ENCODE peak calls at places on chromosome 18, in four cellular contexts. One of them, this sample, is unnamed.

GRCh38 chr18:23872701-23873550 is 141.6 kb upstream of the TTC39C start:
- DNase-seq in chondrocyte: no peak
- DNase-seq in Calu3: peak
- DNase-seq in fibroblast of mammary gland: no peak
- DNase-seq in this sample: no peak

GRCh38 chr18:22640281-22640842 is 222.6 kb upstream of the CTAGE1 start:
- DNase-seq in Calu3: no peak
- DNase-seq in chondrocyte: no peak
- DNase-seq in fibroblast of mammary gland: no peak
- DNase-seq in this sample: no peak

GRCh38 chr18:59075923-59076322 is 63.8 kb upstream of the SEC11C start:
- DNase-seq in chondrocyte: no peak
- DNase-seq in Calu3: no peak
- DNase-seq in fibroblast of mammary gland: no peak
- DNase-seq in this sample: no peak

GRCh38 chr18:37673196-37673595 is 107.6 kb upstream of the CELF4 start:
- DNase-seq in fibroblast of mammary gland: no peak
- DNase-seq in Calu3: no peak
- DNase-seq in chondrocyte: no peak
- DNase-seq in this sample: no peak

GRCh38 chr18:7000484-7001096 is 117.0 kb downstream of the LAMA1 start:
- DNase-seq in chondrocyte: no peak
- DNase-seq in fibroblast of mammary gland: peak
- DNase-seq in Calu3: no peak
- DNase-seq in this sample: no peak

GRCh38 chr18:56066524-56067215 is 478.7 kb upstream of the TCF4 start:
- DNase-seq in Calu3: no peak
- DNase-seq in chondrocyte: no peak
- DNase-seq in fibroblast of mammary gland: no peak
- DNase-seq in this sample: no peak

GRCh38 chr18:9559253-9559652 is 55.1 kb downstream of the PPP4R1 start:
- DNase-seq in Calu3: no peak
- DNase-seq in chondrocyte: no peak
- DNase-seq in fibroblast of mammary gland: no peak
- DNase-seq in this sample: no peak

GRCh38 chr18:23585007-23585871 is 1.1 kb downstream of the NPC1 start:
- DNase-seq in fibroblast of mammary gland: peak
- DNase-seq in chondrocyte: no peak
- DNase-seq in Calu3: no peak
- DNase-seq in this sample: no peak

GRCh38 chr18:66571845-66572244 is 32.0 kb downstream of the CDH19 start:
- DNase-seq in fibroblast of mammary gland: no peak
- DNase-seq in Calu3: no peak
- DNase-seq in chondrocyte: no peak
- DNase-seq in this sample: no peak

GRCh38 chr18:26804474-26804873 is 61.0 kb downstream of the AQP4 start:
- DNase-seq in fibroblast of mammary gland: no peak
- DNase-seq in Calu3: peak
- DNase-seq in chondrocyte: no peak
- DNase-seq in this sample: peak

GRCh38 chr18:49944681-49945080 is 131.3 kb upstream of the ACAA2 start:
- DNase-seq in fibroblast of mammary gland: peak
- DNase-seq in chondrocyte: no peak
- DNase-seq in Calu3: peak
- DNase-seq in this sample: no peak

GRCh38 chr18:74430811-74431571 is 26.1 kb downstream of the DIPK1C start:
- DNase-seq in Calu3: no peak
- DNase-seq in fibroblast of mammary gland: no peak
- DNase-seq in chondrocyte: no peak
- DNase-seq in this sample: no peak

GRCh38 chr18:68779169-68779568 is 18.7 kb upstream of the CCDC102B start:
- DNase-seq in chondrocyte: no peak
- DNase-seq in Calu3: no peak
- DNase-seq in fibroblast of mammary gland: peak
- DNase-seq in this sample: no peak

GRCh38 chr18:58195278-58195721 is 151.3 kb downstream of the NEDD4L start:
- DNase-seq in fibroblast of mammary gland: no peak
- DNase-seq in chondrocyte: no peak
- DNase-seq in Calu3: peak
- DNase-seq in this sample: no peak

GRCh38 chr18:9333441-9334350 is 877 bp upstream of the TWSG1 start:
- DNase-seq in Calu3: peak
- DNase-seq in fibroblast of mammary gland: no peak
- DNase-seq in chondrocyte: no peak
- DNase-seq in this sample: peak

GRCh38 chr18:57659463-57660102 is 37.9 kb upstream of the NARS1 start:
- DNase-seq in chondrocyte: no peak
- DNase-seq in Calu3: no peak
- DNase-seq in fibroblast of mammary gland: peak
- DNase-seq in this sample: no peak

GRCh38 chr18:42053188-42053781 is 98.3 kb downstream of the PIK3C3 start:
- DNase-seq in Calu3: peak
- DNase-seq in chondrocyte: no peak
- DNase-seq in fibroblast of mammary gland: peak
- DNase-seq in this sample: peak

GRCh38 chr18:49795612-49796552 is 17.5 kb downstream of the ACAA2 start:
- DNase-seq in chondrocyte: no peak
- DNase-seq in fibroblast of mammary gland: no peak
- DNase-seq in Calu3: no peak
- DNase-seq in this sample: no peak

GRCh38 chr18:71405142-71405806 is 1116.4 kb downstream of the SOCS6 start:
- DNase-seq in chondrocyte: no peak
- DNase-seq in Calu3: no peak
- DNase-seq in fibroblast of mammary gland: no peak
- DNase-seq in this sample: no peak

GRCh38 chr18:70337139-70337972 is 48.5 kb downstream of the SOCS6 start:
- DNase-seq in chondrocyte: no peak
- DNase-seq in fibroblast of mammary gland: peak
- DNase-seq in Calu3: peak
- DNase-seq in this sample: no peak

GRCh38 chr18:46609048-46609447 is 48.0 kb downstream of the LOXHD1 start:
- DNase-seq in Calu3: no peak
- DNase-seq in fibroblast of mammary gland: no peak
- DNase-seq in chondrocyte: no peak
- DNase-seq in this sample: no peak

GRCh38 chr18:67710639-67711038 is 194.1 kb upstream of the DSEL start:
- DNase-seq in fibroblast of mammary gland: peak
- DNase-seq in Calu3: peak
- DNase-seq in chondrocyte: no peak
- DNase-seq in this sample: no peak

GRCh38 chr18:67705748-67706147 is 189.2 kb upstream of the DSEL start:
- DNase-seq in fibroblast of mammary gland: peak
- DNase-seq in chondrocyte: no peak
- DNase-seq in Calu3: no peak
- DNase-seq in this sample: no peak
- TF ChIP-seq CTCF in fibroblast of mammary gland: peak
- TF ChIP-seq CTCF in chondrocyte: no peak
- TF ChIP-seq CTCF in Calu3: no peak
- TF ChIP-seq CTCF in this sample: no peak

GRCh38 chr18:13103366-13103765 is 112.2 kb downstream of the CEP192 start:
- DNase-seq in fibroblast of mammary gland: peak
- DNase-seq in chondrocyte: no peak
- DNase-seq in Calu3: no peak
- DNase-seq in this sample: no peak
- TF ChIP-seq CTCF in fibroblast of mammary gland: peak
- TF ChIP-seq CTCF in chondrocyte: peak
- TF ChIP-seq CTCF in Calu3: peak
- TF ChIP-seq CTCF in this sample: no peak

DNA sequence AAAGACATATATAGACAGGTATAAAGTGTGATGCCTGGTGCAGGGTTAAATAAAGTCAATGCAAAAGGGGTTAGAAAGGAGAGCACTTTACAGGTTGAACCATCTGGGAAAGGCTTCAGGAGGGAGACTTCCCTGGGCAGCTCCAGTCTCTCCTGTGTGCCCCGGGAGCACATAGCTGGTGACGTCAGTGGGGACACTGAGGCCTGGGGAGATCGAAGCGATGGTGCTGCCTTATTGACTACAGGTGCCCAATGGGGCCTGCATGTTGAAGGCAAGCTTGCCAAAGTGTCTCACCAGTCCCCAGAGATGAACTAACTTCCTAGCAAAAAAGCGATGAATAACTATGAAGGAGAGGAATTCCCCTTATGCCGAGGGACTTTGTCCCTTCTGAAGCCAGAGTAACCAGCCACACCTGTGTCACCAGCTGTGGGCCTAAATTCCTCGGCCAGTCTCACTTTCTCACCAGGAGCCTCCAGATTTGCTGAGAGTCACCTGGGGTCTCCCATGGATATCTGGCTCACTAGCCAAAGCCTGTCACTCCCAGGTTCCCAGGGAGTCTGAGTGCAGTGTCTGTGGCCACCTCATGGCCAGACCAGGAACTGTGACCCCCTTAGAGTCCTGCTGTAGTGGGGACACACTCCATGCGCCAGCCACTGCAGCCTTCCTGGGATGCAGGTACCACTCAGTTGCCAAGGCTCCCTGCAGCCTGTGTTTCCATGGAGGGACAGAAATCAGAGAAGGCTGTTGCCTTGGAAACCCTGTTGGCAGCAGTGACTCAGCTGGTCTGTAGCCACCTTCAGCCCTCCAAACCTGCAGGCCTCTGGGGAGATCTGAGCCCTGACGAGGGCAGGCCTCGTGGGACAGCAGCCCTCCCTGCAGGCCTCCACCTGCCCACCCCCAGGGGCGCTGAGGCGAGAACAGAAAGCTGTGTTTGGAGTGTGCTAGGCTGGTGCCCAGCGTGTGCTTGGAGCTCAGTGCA is 128.7 kb downstream of the CTIF start:
- DNase-seq in chondrocyte: peak
- DNase-seq in Calu3: peak
- DNase-seq in fibroblast of mammary gland: no peak
- DNase-seq in this sample: peak
- TF ChIP-seq CTCF in chondrocyte: peak
- TF ChIP-seq CTCF in Calu3: peak
- TF ChIP-seq CTCF in fibroblast of mammary gland: peak
- TF ChIP-seq CTCF in this sample: peak

DNA sequence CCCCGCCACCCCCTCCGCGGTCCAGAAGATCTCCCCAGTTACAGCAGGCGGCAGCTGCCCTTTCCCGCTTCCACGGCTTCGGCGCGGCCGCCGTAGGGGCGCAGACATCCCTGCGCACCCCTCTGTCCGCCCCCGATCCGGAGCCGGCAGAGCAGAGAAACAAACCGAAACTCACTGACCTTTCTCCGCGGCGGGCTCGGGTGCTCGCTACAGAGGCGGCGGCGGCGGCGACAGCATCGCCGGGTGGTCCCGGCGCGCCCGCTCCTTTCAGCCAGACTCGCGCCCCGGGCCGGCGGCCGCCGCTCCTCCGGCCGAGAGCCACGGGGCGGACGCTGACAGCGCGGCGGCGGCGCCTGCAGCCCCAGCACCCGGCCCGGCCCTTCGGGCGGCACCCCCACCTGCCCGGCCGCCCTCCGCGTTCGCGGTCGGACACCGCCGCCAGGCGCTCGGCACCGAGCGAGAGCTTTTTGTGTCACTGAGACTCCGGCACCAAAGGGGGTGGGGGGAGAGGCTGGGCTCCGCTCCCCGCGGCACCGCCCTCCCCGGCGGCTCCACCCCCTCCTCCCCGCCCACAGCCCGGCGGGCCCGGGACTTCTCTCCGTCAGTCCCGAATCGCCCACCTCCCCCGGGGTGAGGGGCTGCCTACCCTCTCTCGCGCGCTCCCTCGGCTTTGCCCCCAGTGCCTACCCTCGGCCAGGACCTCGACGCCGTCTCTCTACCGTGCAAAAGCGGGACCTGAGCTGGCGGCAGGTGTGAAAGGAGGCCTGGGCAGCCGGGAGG is 1.4 kb upstream of the RNF152 start:
- DNase-seq in Calu3: peak
- DNase-seq in fibroblast of mammary gland: peak
- DNase-seq in chondrocyte: peak
- DNase-seq in this sample: peak
- TF ChIP-seq CTCF in Calu3: no peak
- TF ChIP-seq CTCF in fibroblast of mammary gland: no peak
- TF ChIP-seq CTCF in chondrocyte: peak
- TF ChIP-seq CTCF in this sample: no peak

GRCh38 chr18:11398625-11399024 is 210.8 kb upstream of the SLC35G4 start:
- DNase-seq in fibroblast of mammary gland: peak
- DNase-seq in chondrocyte: no peak
- DNase-seq in Calu3: no peak
- DNase-seq in this sample: no peak
- TF ChIP-seq CTCF in fibroblast of mammary gland: peak
- TF ChIP-seq CTCF in chondrocyte: peak
- TF ChIP-seq CTCF in Calu3: peak
- TF ChIP-seq CTCF in this sample: no peak

DNA sequence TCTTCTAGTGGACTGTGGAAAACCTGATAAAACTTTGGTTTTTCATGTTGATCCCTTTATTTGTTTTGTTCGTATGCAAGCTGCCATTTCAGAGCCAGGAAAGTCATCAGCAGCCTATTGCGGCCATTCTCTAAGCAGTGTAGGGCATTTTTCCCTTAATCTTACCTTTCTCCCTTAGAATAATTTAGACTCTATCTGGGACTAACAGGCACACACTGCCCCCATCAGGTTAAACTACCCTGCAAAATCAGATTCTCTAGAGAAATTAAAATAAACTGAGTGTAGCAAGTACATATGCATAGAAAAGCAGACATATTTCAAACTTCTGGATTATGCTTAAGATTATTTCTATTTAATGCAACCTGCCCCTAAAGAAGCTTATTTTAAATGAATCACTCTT is 347.4 kb downstream of the METTL4 start:
- DNase-seq in chondrocyte: no peak
- DNase-seq in Calu3: peak
- DNase-seq in fibroblast of mammary gland: peak
- DNase-seq in this sample: peak
- TF ChIP-seq CTCF in chondrocyte: peak
- TF ChIP-seq CTCF in Calu3: peak
- TF ChIP-seq CTCF in fibroblast of mammary gland: peak
- TF ChIP-seq CTCF in this sample: peak

This sample was measured in glutamatergic neuron.